ENCODE peak calls at places on chromosomes 13 and 19, in ten cellular contexts. S is hippocampal formation; R is A172; X is NCI-H2081; F is natural killer cell; E is midbrain; I is CD8-positive, alpha-beta T cell; Q is MV-4-11; Z is OCI-LY7; D is hypothalamus. O is an unnamed sample.

GRCh38 chr19:1469936-1470863 is 8.8 kb downstream of the C19orf25 start:
- DNase-seq in Z (peak; percentile 58), X (peak; percentile 71), D (no peak), E (peak; percentile 24), Q (no peak), S (no peak), F (no peak), R (no peak), I (peak; percentile 62), O (peak; percentile 79)

GRCh38 chr19:51514866-51515481 is 13.4 kb upstream of the SIGLEC12 start:
- DNase-seq in S (peak; percentile 43), R (peak; percentile 31), I (peak; percentile 4), D (no peak), X (peak; percentile 0), F (no peak), Z (peak; percentile 66), Q (peak; percentile 86), E (peak; percentile 47), O (peak; percentile 34)

GRCh38 chr19:49212302-49212701 is 54.7 kb downstream of the TRPM4 start:
- DNase-seq in F (no peak), S (no peak), R (no peak), E (no peak), D (no peak), Z (no peak), I (no peak), Q (peak; percentile 62), X (peak; percentile 34), O (no peak)

GRCh38 chr19:5138606-5139594 is 170.0 kb downstream of the KDM4B start:
- DNase-seq in X (no peak), R (peak; percentile 96), Q (peak; percentile 99), Z (no peak), I (peak; percentile 68), E (no peak), F (peak; percentile 89), S (no peak), D (peak; percentile 12), O (no peak)

GRCh38 chr13:45231722-45232121 is 30.9 kb upstream of the KCTD4 start:
- DNase-seq in E (no peak), S (no peak), X (no peak), R (peak; percentile 26), D (no peak), I (no peak), Q (no peak), Z (no peak), F (no peak), O (peak; percentile 39)

GRCh38 chr13:94217370-94217769 is 262.1 kb downstream of the DCT start:
- DNase-seq in Z (no peak), D (no peak), F (no peak), S (no peak), Q (no peak), X (no peak), E (no peak), R (no peak), I (no peak), O (no peak)

GRCh38 chr19:3520166-3521103 is 14.3 kb downstream of the FZR1 start:
- DNase-seq in I (no peak), Q (peak; percentile 16), Z (no peak), E (no peak), D (no peak), F (no peak), S (no peak), X (no peak), R (no peak), O (no peak)

GRCh38 chr13:29999492-30000372 is 149.3 kb upstream of the UBL3 start:
- DNase-seq in E (no peak), D (no peak), S (no peak), Z (no peak), F (no peak), I (no peak), X (no peak), R (no peak), Q (no peak), O (no peak)

GRCh38 chr13:32403108-32403507 is 24.8 kb downstream of the N4BP2L1 start:
- DNase-seq in R (no peak), X (no peak), E (no peak), D (no peak), F (no peak), Z (no peak), I (no peak), S (no peak), Q (no peak), O (no peak)

GRCh38 chr13:95185851-95186250 is 115.4 kb downstream of the ABCC4 start:
- DNase-seq in Z (no peak), Q (no peak), X (no peak), F (no peak), R (no peak), S (no peak), E (peak; percentile 9), D (no peak), I (peak; percentile 36), O (no peak)

GRCh38 chr13:30121666-30122065 is 185.7 kb downstream of the KATNAL1 start:
- DNase-seq in I (no peak), D (no peak), S (no peak), X (no peak), F (no peak), R (no peak), E (no peak), Z (no peak), Q (no peak), O (no peak)

GRCh38 chr19:2477732-2478191 is 1.8 kb downstream of the GADD45B start:
- DNase-seq in F (peak; percentile 44), S (no peak), E (peak; percentile 45), X (no peak), R (peak; percentile 66), I (no peak), Q (no peak), D (no peak), Z (peak; percentile 69), O (no peak)